ENCODE peak calls at places on chromosomes 12 and 14, in four cellular contexts. I is A549, A is GM23248, W is SJCRH30. C is an unnamed sample.

GRCh38 chr12:126668538-126668937 is 1598.4 kb upstream of the TMEM132C start:
- DNase-seq in W (no peak), A (peak), I (no peak), C (no peak)

GRCh38 chr14:99128185-99128584 is 143.8 kb downstream of the BCL11B start:
- DNase-seq in I (no peak), A (no peak), W (no peak), C (no peak)

GRCh38 chr12:72368719-72369505 is 96.7 kb downstream of the TRHDE start:
- DNase-seq in W (peak), A (no peak), I (no peak), C (no peak)

GRCh38 chr12:95402096-95402495 is 71.9 kb upstream of the METAP2 start:
- DNase-seq in I (no peak), A (no peak), W (peak), C (no peak)

GRCh38 chr14:91511014-91511466 is 930 bp upstream of the PPP4R3A start:
- DNase-seq in I (peak), A (no peak), W (peak), C (no peak)

GRCh38 chr12:111259231-111259630 is 109.7 kb downstream of the PHETA1 start:
- DNase-seq in W (no peak), A (no peak), I (no peak), C (no peak)

GRCh38 chr14:50741571-50741970 is 73.5 kb upstream of the SAV1 start:
- DNase-seq in I (peak), W (no peak), A (peak), C (no peak)

GRCh38 chr12:32874926-32875325 is 21.7 kb downstream of the PKP2 start:
- DNase-seq in W (no peak), A (no peak), I (no peak), C (no peak)

GRCh38 chr14:57479197-57479596 is 14.5 kb downstream of the CCDC198 start:
- DNase-seq in W (no peak), I (no peak), A (no peak), C (no peak)

GRCh38 chr12:12039897-12040296 is 30.8 kb upstream of the BCL2L14 start:
- DNase-seq in W (no peak), A (no peak), I (no peak), C (no peak)

GRCh38 chr12:98084950-98085349 is 430.4 kb upstream of the TMPO start:
- DNase-seq in W (no peak), A (no peak), I (no peak), C (no peak)

DNA sequence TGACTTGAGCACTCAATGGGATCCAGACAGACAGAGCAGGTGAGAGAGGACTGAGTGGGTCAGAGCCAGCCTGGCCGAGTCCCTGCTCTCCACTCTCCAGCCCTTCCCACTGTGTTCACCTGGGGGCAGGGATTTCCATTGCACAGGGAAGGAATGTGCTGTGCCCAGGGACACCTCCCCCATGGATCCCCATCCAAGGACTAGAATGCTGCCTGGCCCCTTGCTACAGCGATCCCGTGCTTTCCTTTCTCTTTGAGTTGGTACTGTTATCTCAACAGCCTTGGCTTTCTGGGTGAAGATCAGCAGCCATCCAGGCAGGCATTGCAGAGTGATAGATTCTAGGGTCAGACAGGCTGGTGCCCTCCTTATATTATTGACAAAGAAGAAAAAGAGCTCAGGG is 60.3 kb upstream of the DLK1 start:
- DNase-seq in W (no peak), A (no peak), I (no peak), C (no peak)
- H3K27ac ChIP-seq in W (no peak), A (no peak), I (peak), C (no peak)

GRCh38 chr12:47837190-47838171 is 17.8 kb upstream of the HDAC7 start:
- DNase-seq in W (peak), I (peak), A (peak), C (peak)
- H3K27ac ChIP-seq in W (no peak), I (no peak), A (no peak), C (no peak)

GRCh38 chr14:76780875-76781647 is 19.8 kb downstream of the VASH1 start:
- DNase-seq in A (no peak), I (no peak), W (no peak), C (no peak)
- H3K27ac ChIP-seq in A (no peak), I (no peak), W (no peak), C (no peak)

DNA sequence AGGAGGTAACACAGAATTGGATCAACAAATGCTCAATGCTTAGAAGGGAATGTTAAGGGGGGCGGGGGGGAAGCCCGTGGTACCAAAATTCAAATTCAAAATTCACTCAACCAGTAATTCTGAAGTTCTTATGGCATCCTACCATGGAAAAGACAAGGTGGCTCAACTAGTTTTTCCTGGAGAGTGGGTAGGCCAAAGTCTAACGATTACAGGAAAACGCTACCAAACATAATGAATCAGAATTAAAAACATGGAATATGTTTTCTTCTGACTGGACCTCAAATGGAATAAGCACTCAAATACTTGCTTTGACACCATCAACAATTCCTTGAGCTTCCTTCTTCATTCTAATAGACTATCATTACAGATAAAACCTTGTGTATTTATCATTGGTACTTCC is 2.3 kb downstream of the NACA start:
- DNase-seq in I (no peak), A (no peak), W (no peak), C (no peak)
- H3K27ac ChIP-seq in I (no peak), A (peak), W (peak), C (no peak)

DNA sequence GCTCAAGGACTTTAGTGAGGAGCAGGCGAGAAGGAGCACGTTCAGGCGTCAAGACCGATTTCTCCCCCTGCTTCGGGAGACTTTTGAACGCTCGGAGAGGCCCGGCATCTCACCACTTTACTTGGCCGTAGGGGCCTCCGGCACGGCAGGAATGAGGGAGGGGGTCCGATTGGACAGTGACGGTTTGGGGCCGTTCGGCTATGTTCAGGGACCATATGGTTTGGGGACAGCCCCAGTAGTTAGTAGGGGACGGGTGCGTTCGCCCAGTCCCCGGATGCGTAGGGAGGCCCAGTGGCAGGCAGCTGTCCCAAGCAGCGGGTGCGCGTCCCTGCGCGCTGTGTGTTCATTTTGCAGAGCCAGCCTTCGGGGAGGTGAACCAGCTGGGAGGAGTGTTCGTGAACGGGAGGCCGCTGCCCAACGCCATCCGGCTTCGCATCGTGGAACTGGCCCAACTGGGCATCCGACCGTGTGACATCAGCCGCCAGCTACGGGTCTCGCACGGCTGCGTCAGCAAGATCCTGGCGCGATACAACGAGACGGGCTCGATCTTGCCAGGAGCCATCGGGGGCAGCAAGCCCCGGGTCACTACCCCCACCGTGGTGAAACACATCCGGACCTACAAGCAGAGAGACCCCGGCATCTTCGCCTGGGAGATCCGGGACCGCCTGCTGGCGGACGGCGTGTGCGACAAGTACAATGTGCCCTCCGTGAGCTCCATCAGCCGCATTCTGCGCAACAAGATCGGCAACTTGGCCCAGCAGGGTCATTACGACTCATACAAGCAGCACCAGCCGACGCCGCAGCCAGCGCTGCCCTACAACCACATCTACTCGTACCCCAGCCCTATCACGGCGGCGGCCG is 1.1 kb downstream of the PAX9 start:
- DNase-seq in W (no peak), A (peak), I (peak), C (no peak)
- H3K27ac ChIP-seq in W (no peak), A (no peak), I (peak), C (no peak)

DNA sequence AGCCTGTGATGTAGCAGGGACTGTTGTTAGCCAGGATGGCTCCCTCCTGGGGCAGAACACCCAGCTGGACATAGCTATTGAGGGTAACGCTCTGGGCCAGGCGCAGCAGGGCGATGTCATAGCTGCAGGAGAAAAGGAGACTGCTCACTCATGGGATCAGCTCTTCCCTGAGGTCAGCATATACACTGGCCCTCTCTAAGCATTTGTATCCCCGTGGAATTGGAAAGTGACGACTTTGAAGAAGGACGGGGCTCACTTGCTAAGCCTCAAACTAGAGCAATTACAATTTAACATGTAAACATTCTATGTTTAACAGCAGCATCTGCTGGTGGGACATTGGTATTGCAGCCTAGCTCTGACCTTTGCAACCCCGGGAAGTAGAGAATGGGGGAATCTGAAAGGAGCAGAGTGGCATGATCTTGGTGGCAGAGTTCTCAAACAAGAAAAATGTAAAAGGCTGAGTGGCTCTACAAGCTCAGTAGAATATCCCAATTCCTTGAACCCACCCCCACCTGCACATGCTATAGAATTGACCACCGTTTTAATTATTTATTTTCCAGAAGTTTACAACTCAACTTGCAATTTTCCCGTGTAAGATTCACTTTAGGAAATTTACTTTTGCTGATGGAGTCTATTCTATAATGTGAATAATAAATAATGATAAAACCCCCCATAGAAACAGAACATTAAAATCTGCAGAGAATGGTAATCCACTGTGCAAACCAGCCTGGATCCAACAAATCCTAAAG is 5.0 kb downstream of the CELA1 start:
- DNase-seq in I (peak), A (peak), W (peak), C (peak)
- H3K27ac ChIP-seq in I (peak), A (no peak), W (no peak), C (no peak)

GRCh38 chr12:123358035-123358434 is 6.6 kb downstream of the SBNO1 start:
- DNase-seq in A (no peak), W (no peak), I (no peak), C (no peak)
- H3K27ac ChIP-seq in A (no peak), W (no peak), I (no peak), C (no peak)

DNA sequence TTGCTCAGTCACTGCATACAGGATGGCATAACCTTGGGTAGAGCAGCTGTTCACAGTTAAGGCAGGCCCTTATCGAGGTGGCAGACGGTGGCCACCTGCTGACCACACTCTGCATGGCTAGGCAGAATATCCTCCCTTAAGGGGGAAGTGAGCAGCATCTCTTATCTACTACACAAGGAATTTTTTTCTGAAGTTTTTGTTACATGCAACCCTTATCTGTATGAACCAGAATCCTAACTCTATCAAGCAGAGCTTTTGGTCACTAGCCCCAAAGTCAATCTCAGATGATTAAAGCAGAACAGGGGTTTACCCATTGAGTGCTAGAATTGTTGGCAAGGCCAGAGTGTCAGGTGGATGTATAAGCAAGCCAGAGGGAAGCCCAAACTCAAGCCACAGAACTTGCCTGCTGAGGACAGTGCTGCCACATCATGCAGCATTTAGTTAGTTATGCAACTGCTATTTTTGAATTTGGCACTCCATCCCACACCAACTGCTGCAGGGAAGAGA is 192.8 kb downstream of the TBX5 start:
- DNase-seq in W (no peak), I (no peak), A (peak), C (no peak)
- H3K27ac ChIP-seq in W (no peak), I (no peak), A (no peak), C (no peak)